ENCODE peak calls at places on chromosomes 11 and 22, in eight cellular contexts. One of them, this sample, is unnamed.

GRCh38 chr22:48238966-48239365 is 1476.5 kb downstream of the TBC1D22A start:
- DNase-seq in endothelial cell: no peak
- DNase-seq in OCI-LY7: no peak
- DNase-seq in foreskin fibroblast: no peak
- DNase-seq in fibroblast of the aortic adventitia: no peak
- DNase-seq in BJ: no peak
- DNase-seq in right lobe of liver: no peak
- DNase-seq in epithelial cell of esophagus: no peak
- DNase-seq in this sample: no peak

GRCh38 chr22:20514658-20515406 is 7.4 kb downstream of the MED15 start:
- DNase-seq in endothelial cell: no peak
- DNase-seq in OCI-LY7: no peak
- DNase-seq in foreskin fibroblast: peak; percentile 90
- DNase-seq in fibroblast of the aortic adventitia: peak; percentile 83
- DNase-seq in BJ: peak; percentile 75
- DNase-seq in right lobe of liver: no peak
- DNase-seq in epithelial cell of esophagus: peak; percentile 97
- DNase-seq in this sample: peak; percentile 80

GRCh38 chr11:72930011-72930410 is 115.8 kb downstream of the ATG16L2 start:
- DNase-seq in endothelial cell: no peak
- DNase-seq in OCI-LY7: no peak
- DNase-seq in foreskin fibroblast: no peak
- DNase-seq in fibroblast of the aortic adventitia: peak; percentile 37
- DNase-seq in BJ: no peak
- DNase-seq in right lobe of liver: no peak
- DNase-seq in epithelial cell of esophagus: peak; percentile 16
- DNase-seq in this sample: peak; percentile 23

GRCh38 chr22:32985899-32986772 is 72.0 kb downstream of the SYN3 start:
- DNase-seq in endothelial cell: peak; percentile 84
- DNase-seq in OCI-LY7: peak; percentile 63
- DNase-seq in foreskin fibroblast: peak; percentile 54
- DNase-seq in fibroblast of the aortic adventitia: peak; percentile 86
- DNase-seq in BJ: no peak
- DNase-seq in right lobe of liver: peak; percentile 80
- DNase-seq in epithelial cell of esophagus: peak; percentile 90
- DNase-seq in this sample: peak; percentile 43

GRCh38 chr11:623999-624704 is 603 bp downstream of the CDHR5 start:
- DNase-seq in endothelial cell: no peak
- DNase-seq in OCI-LY7: no peak
- DNase-seq in foreskin fibroblast: no peak
- DNase-seq in fibroblast of the aortic adventitia: peak; percentile 26
- DNase-seq in BJ: no peak
- DNase-seq in right lobe of liver: peak; percentile 82
- DNase-seq in epithelial cell of esophagus: peak; percentile 62
- DNase-seq in this sample: no peak

GRCh38 chr11:113884361-113884836 is 9.0 kb upstream of the USP28 start:
- DNase-seq in endothelial cell: no peak
- DNase-seq in OCI-LY7: no peak
- DNase-seq in foreskin fibroblast: no peak
- DNase-seq in fibroblast of the aortic adventitia: peak; percentile 48
- DNase-seq in BJ: no peak
- DNase-seq in right lobe of liver: no peak
- DNase-seq in epithelial cell of esophagus: peak; percentile 39
- DNase-seq in this sample: no peak

GRCh38 chr11:43282607-43283440 is 29.0 kb upstream of the API5 start:
- DNase-seq in endothelial cell: peak; percentile 41
- DNase-seq in OCI-LY7: peak; percentile 53
- DNase-seq in foreskin fibroblast: peak; percentile 15
- DNase-seq in fibroblast of the aortic adventitia: peak; percentile 42
- DNase-seq in BJ: no peak
- DNase-seq in right lobe of liver: peak; percentile 51
- DNase-seq in epithelial cell of esophagus: peak; percentile 50
- DNase-seq in this sample: no peak

GRCh38 chr11:106399075-106399500 is 321.6 kb downstream of the AASDHPPT start:
- DNase-seq in endothelial cell: no peak
- DNase-seq in OCI-LY7: no peak
- DNase-seq in foreskin fibroblast: peak; percentile 98
- DNase-seq in fibroblast of the aortic adventitia: peak; percentile 100
- DNase-seq in BJ: peak; percentile 99
- DNase-seq in right lobe of liver: no peak
- DNase-seq in epithelial cell of esophagus: peak; percentile 96
- DNase-seq in this sample: peak; percentile 100

GRCh38 chr22:38874529-38875222 is 2.7 kb upstream of the CBX6 start:
- DNase-seq in endothelial cell: no peak
- DNase-seq in OCI-LY7: no peak
- DNase-seq in foreskin fibroblast: no peak
- DNase-seq in fibroblast of the aortic adventitia: no peak
- DNase-seq in BJ: no peak
- DNase-seq in right lobe of liver: no peak
- DNase-seq in epithelial cell of esophagus: peak; percentile 0
- DNase-seq in this sample: no peak

GRCh38 chr11:124586247-124586860 is 16.6 kb downstream of the OR8A1 start:
- DNase-seq in endothelial cell: peak; percentile 69
- DNase-seq in OCI-LY7: peak; percentile 56
- DNase-seq in foreskin fibroblast: peak; percentile 46
- DNase-seq in fibroblast of the aortic adventitia: peak; percentile 67
- DNase-seq in BJ: no peak
- DNase-seq in right lobe of liver: peak; percentile 51
- DNase-seq in epithelial cell of esophagus: peak; percentile 64
- DNase-seq in this sample: peak; percentile 20

GRCh38 chr22:43587574-43587973 is 175.8 kb downstream of the MPPED1 start:
- DNase-seq in endothelial cell: no peak
- DNase-seq in OCI-LY7: no peak
- DNase-seq in foreskin fibroblast: no peak
- DNase-seq in fibroblast of the aortic adventitia: no peak
- DNase-seq in BJ: no peak
- DNase-seq in right lobe of liver: no peak
- DNase-seq in epithelial cell of esophagus: no peak
- DNase-seq in this sample: no peak

GRCh38 chr11:123020968-123021367 is 39.3 kb upstream of the BSX start:
- DNase-seq in endothelial cell: peak; percentile 32
- DNase-seq in OCI-LY7: peak; percentile 62
- DNase-seq in foreskin fibroblast: peak; percentile 24
- DNase-seq in fibroblast of the aortic adventitia: peak; percentile 51
- DNase-seq in BJ: no peak
- DNase-seq in right lobe of liver: no peak
- DNase-seq in epithelial cell of esophagus: peak; percentile 63
- DNase-seq in this sample: no peak

GRCh38 chr22:18032455-18033101 is 8.2 kb upstream of the MICAL3 start:
- DNase-seq in endothelial cell: no peak
- DNase-seq in OCI-LY7: no peak
- DNase-seq in foreskin fibroblast: peak; percentile 81
- DNase-seq in fibroblast of the aortic adventitia: peak; percentile 79
- DNase-seq in BJ: no peak
- DNase-seq in right lobe of liver: no peak
- DNase-seq in epithelial cell of esophagus: peak; percentile 96
- DNase-seq in this sample: no peak

GRCh38 chr11:126100681-126101080 is 38.0 kb upstream of the CDON start:
- DNase-seq in endothelial cell: no peak
- DNase-seq in OCI-LY7: no peak
- DNase-seq in foreskin fibroblast: no peak
- DNase-seq in fibroblast of the aortic adventitia: no peak
- DNase-seq in BJ: no peak
- DNase-seq in right lobe of liver: no peak
- DNase-seq in epithelial cell of esophagus: no peak
- DNase-seq in this sample: no peak

GRCh38 chr11:119602745-119603373 is 126.1 kb downstream of the NECTIN1 start:
- DNase-seq in endothelial cell: no peak
- DNase-seq in OCI-LY7: no peak
- DNase-seq in foreskin fibroblast: no peak
- DNase-seq in fibroblast of the aortic adventitia: no peak
- DNase-seq in BJ: no peak
- DNase-seq in right lobe of liver: no peak
- DNase-seq in epithelial cell of esophagus: no peak
- DNase-seq in this sample: no peak
- TF ChIP-seq CTCF in endothelial cell: no peak
- TF ChIP-seq CTCF in OCI-LY7: no peak
- TF ChIP-seq CTCF in foreskin fibroblast: peak; percentile 4
- TF ChIP-seq CTCF in fibroblast of the aortic adventitia: no peak
- TF ChIP-seq CTCF in BJ: no peak
- TF ChIP-seq CTCF in right lobe of liver: no peak
- TF ChIP-seq CTCF in epithelial cell of esophagus: no peak
- TF ChIP-seq CTCF in this sample: no peak

DNA sequence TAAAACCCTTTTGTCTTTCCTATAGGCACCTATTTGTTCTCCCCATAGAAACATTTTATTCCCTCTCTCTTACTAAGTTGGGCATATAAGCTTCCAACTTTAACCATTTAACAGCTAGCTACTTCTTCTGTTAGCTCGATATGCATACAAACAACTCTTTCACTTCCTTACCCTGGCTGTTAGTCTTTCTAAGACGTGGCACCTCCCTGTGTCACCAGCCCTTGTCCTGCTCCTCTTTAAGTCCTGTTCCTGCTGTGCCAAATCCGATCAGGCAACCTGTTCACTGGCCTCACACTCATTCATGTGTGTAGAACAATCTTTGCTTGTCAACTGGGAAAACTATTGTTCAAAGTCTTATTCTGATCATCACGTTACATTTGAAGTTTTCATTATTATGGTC is 1376.1 kb upstream of the TENM4 start:
- DNase-seq in endothelial cell: no peak
- DNase-seq in OCI-LY7: no peak
- DNase-seq in foreskin fibroblast: no peak
- DNase-seq in fibroblast of the aortic adventitia: no peak
- DNase-seq in BJ: no peak
- DNase-seq in right lobe of liver: no peak
- DNase-seq in epithelial cell of esophagus: no peak
- DNase-seq in this sample: no peak
- TF ChIP-seq CTCF in endothelial cell: no peak
- TF ChIP-seq CTCF in OCI-LY7: no peak
- TF ChIP-seq CTCF in foreskin fibroblast: no peak
- TF ChIP-seq CTCF in fibroblast of the aortic adventitia: no peak
- TF ChIP-seq CTCF in BJ: no peak
- TF ChIP-seq CTCF in right lobe of liver: no peak
- TF ChIP-seq CTCF in epithelial cell of esophagus: no peak
- TF ChIP-seq CTCF in this sample: no peak

GRCh38 chr11:3135491-3136440 is 29.3 kb downstream of the OSBPL5 start:
- DNase-seq in endothelial cell: no peak
- DNase-seq in OCI-LY7: no peak
- DNase-seq in foreskin fibroblast: no peak
- DNase-seq in fibroblast of the aortic adventitia: no peak
- DNase-seq in BJ: no peak
- DNase-seq in right lobe of liver: no peak
- DNase-seq in epithelial cell of esophagus: no peak
- DNase-seq in this sample: no peak
- TF ChIP-seq CTCF in endothelial cell: no peak
- TF ChIP-seq CTCF in OCI-LY7: no peak
- TF ChIP-seq CTCF in foreskin fibroblast: no peak
- TF ChIP-seq CTCF in fibroblast of the aortic adventitia: no peak
- TF ChIP-seq CTCF in BJ: peak; percentile 7
- TF ChIP-seq CTCF in right lobe of liver: no peak
- TF ChIP-seq CTCF in epithelial cell of esophagus: no peak
- TF ChIP-seq CTCF in this sample: no peak

GRCh38 chr11:12058425-12059115 is 50.1 kb upstream of the DKK3 start:
- DNase-seq in endothelial cell: no peak
- DNase-seq in OCI-LY7: no peak
- DNase-seq in foreskin fibroblast: no peak
- DNase-seq in fibroblast of the aortic adventitia: no peak
- DNase-seq in BJ: no peak
- DNase-seq in right lobe of liver: peak; percentile 31
- DNase-seq in epithelial cell of esophagus: no peak
- DNase-seq in this sample: no peak

GRCh38 chr11:12053606-12054361 is 45.4 kb upstream of the DKK3 start:
- DNase-seq in endothelial cell: no peak
- DNase-seq in OCI-LY7: no peak
- DNase-seq in foreskin fibroblast: peak; percentile 35
- DNase-seq in fibroblast of the aortic adventitia: peak; percentile 92
- DNase-seq in BJ: no peak
- DNase-seq in right lobe of liver: peak; percentile 89
- DNase-seq in epithelial cell of esophagus: no peak
- DNase-seq in this sample: no peak

GRCh38 chr11:12060385-12060980 is 49.9 kb upstream of the MICAL2 start:
- DNase-seq in endothelial cell: no peak
- DNase-seq in OCI-LY7: no peak
- DNase-seq in foreskin fibroblast: no peak
- DNase-seq in fibroblast of the aortic adventitia: no peak
- DNase-seq in BJ: no peak
- DNase-seq in right lobe of liver: peak; percentile 10
- DNase-seq in epithelial cell of esophagus: no peak
- DNase-seq in this sample: no peak

GRCh38 chr11:12056112-12056511 is 47.7 kb upstream of the DKK3 start:
- DNase-seq in endothelial cell: no peak
- DNase-seq in OCI-LY7: no peak
- DNase-seq in foreskin fibroblast: no peak
- DNase-seq in fibroblast of the aortic adventitia: no peak
- DNase-seq in BJ: no peak
- DNase-seq in right lobe of liver: no peak
- DNase-seq in epithelial cell of esophagus: no peak
- DNase-seq in this sample: no peak

GRCh38 chr11:12057299-12057980 is 49.0 kb upstream of the DKK3 start:
- DNase-seq in endothelial cell: no peak
- DNase-seq in OCI-LY7: no peak
- DNase-seq in foreskin fibroblast: no peak
- DNase-seq in fibroblast of the aortic adventitia: no peak
- DNase-seq in BJ: no peak
- DNase-seq in right lobe of liver: no peak
- DNase-seq in epithelial cell of esophagus: no peak
- DNase-seq in this sample: no peak
- TF ChIP-seq CTCF in endothelial cell: no peak
- TF ChIP-seq CTCF in OCI-LY7: no peak
- TF ChIP-seq CTCF in foreskin fibroblast: no peak
- TF ChIP-seq CTCF in fibroblast of the aortic adventitia: no peak
- TF ChIP-seq CTCF in BJ: no peak
- TF ChIP-seq CTCF in right lobe of liver: no peak
- TF ChIP-seq CTCF in epithelial cell of esophagus: no peak
- TF ChIP-seq CTCF in this sample: no peak

DNA sequence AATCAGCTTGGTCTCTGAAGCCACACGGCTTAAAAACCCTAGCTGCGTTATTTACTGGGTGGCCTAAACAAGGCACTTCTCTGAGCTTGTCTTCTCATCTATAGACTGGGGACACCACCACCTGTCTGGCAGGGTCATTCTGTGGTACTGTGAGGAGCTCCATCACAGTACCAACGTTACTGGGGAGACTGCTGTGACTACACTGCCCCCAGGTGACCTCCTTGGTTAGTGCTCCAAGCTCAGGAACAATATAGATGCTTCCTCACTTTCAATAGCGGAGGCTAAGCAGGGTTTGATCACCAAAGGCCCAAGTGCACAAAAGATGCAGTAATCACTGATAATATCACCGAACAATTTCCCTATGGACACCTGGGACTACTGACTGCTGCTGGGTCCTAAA is 18.9 kb downstream of the PRPF19 start:
- DNase-seq in endothelial cell: peak; percentile 62
- DNase-seq in OCI-LY7: peak; percentile 57
- DNase-seq in foreskin fibroblast: peak; percentile 42
- DNase-seq in fibroblast of the aortic adventitia: peak; percentile 57
- DNase-seq in BJ: no peak
- DNase-seq in right lobe of liver: no peak
- DNase-seq in epithelial cell of esophagus: peak; percentile 61
- DNase-seq in this sample: no peak
- TF ChIP-seq CTCF in endothelial cell: peak; percentile 46
- TF ChIP-seq CTCF in OCI-LY7: peak; percentile 79
- TF ChIP-seq CTCF in foreskin fibroblast: peak; percentile 74
- TF ChIP-seq CTCF in fibroblast of the aortic adventitia: peak; percentile 70
- TF ChIP-seq CTCF in BJ: peak; percentile 72
- TF ChIP-seq CTCF in right lobe of liver: peak; percentile 51
- TF ChIP-seq CTCF in epithelial cell of esophagus: peak; percentile 48
- TF ChIP-seq CTCF in this sample: peak; percentile 75